ENCODE peak calls at places on chromosomes 12 and 14, in five cellular contexts. F is germinal center; B is neural crest cell; Z is GM20000; E is CD8-positive, alpha-beta T cell. U is an unnamed sample.

GRCh38 chr12:52573306-52573705 is 337 bp downstream of the KRT74 start:
- DNase-seq in F (no peak), B (no peak), Z (no peak), E (no peak), U (no peak)

GRCh38 chr12:50764116-50764860 is 387 bp downstream of the ATF1 start:
- DNase-seq in F (peak; percentile 86), B (peak; percentile 59), Z (peak; percentile 85), E (peak; percentile 90), U (no peak)

GRCh38 chr12:123163227-123163626 is 12.3 kb upstream of the PITPNM2 start:
- DNase-seq in F (no peak), B (no peak), Z (no peak), E (no peak), U (no peak)

GRCh38 chr14:61838661-61839060 is 76.4 kb downstream of the SNAPC1 start:
- DNase-seq in F (no peak), B (no peak), Z (no peak), E (no peak), U (no peak)

GRCh38 chr12:11724888-11725310 is 75.4 kb downstream of the ETV6 start:
- DNase-seq in F (no peak), B (no peak), Z (no peak), E (no peak), U (no peak)

GRCh38 chr12:26090853-26091510 is 33.9 kb downstream of the BHLHE41 start:
- DNase-seq in F (no peak), B (no peak), Z (no peak), E (no peak), U (no peak)

GRCh38 chr14:68592948-68593347 is 199.9 kb downstream of the ZFP36L1 start:
- DNase-seq in F (no peak), B (no peak), Z (no peak), E (no peak), U (no peak)

GRCh38 chr14:95484296-95484695 is 32.2 kb downstream of the SYNE3 start:
- DNase-seq in F (no peak), B (no peak), Z (no peak), E (no peak), U (no peak)

GRCh38 chr14:78863143-78863542 is 693.0 kb downstream of the NRXN3 start:
- DNase-seq in F (no peak), B (peak; percentile 60), Z (peak; percentile 14), E (no peak), U (peak; percentile 83)

GRCh38 chr14:24441904-24442239 is 704 bp downstream of the SDR39U1 start:
- DNase-seq in F (peak; percentile 28), B (no peak), Z (no peak), E (no peak), U (no peak)

GRCh38 chr14:89259951-89260350 is 157.1 kb downstream of the FOXN3 start:
- DNase-seq in F (no peak), B (no peak), Z (no peak), E (no peak), U (no peak)

GRCh38 chr14:61342486-61342885 is 21.1 kb downstream of the PRKCH start:
- DNase-seq in F (no peak), B (no peak), Z (no peak), E (peak; percentile 88), U (no peak)

GRCh38 chr12:59401862-59402261 is 194.0 kb upstream of the SLC16A7 start:
- DNase-seq in F (no peak), B (no peak), Z (no peak), E (no peak), U (no peak)

GRCh38 chr12:93767524-93767863 is 90.3 kb downstream of the CRADD start:
- DNase-seq in F (no peak), B (no peak), Z (no peak), E (no peak), U (no peak)